ENCODE peak calls at places on chromosomes 1 and 21, in nine cellular contexts. J, S, R, A, X, E, P, D and G are unnamed samples.

GRCh38 chr1:171863531-171863930 is 22.2 kb downstream of the DNM3 start:
- DNase-seq in D (no peak), E (no peak), A (no peak), R (no peak), J (no peak), X (no peak), P (no peak), S (no peak), G (no peak)

GRCh38 chr1:165073402-165074007 is 283.0 kb downstream of the LMX1A start:
- DNase-seq in R (no peak), X (no peak), S (peak), D (no peak), E (no peak), J (peak), P (peak), A (peak), G (peak)

GRCh38 chr1:117076648-117077047 is 16.5 kb downstream of the TTF2 start:
- DNase-seq in E (no peak), A (no peak), S (no peak), D (no peak), P (no peak), X (no peak), J (no peak), R (no peak), G (no peak)

GRCh38 chr1:25018110-25018470 is 88.0 kb upstream of the RUNX3 start:
- DNase-seq in D (no peak), P (no peak), J (no peak), E (no peak), R (no peak), A (no peak), S (no peak), X (no peak), G (no peak)

GRCh38 chr1:33363470-33363861 is 42.6 kb upstream of the A3GALT2 start:
- DNase-seq in S (no peak), A (peak), X (no peak), P (no peak), J (no peak), D (no peak), E (no peak), R (no peak), G (no peak)

GRCh38 chr1:110538082-110538481 is 19.1 kb upstream of the KCNA10 start:
- DNase-seq in E (no peak), D (no peak), J (no peak), R (no peak), A (peak), S (no peak), X (no peak), P (no peak), G (no peak)

GRCh38 chr21:37615962-37616361 is 249.4 kb downstream of the DYRK1A start:
- DNase-seq in D (no peak), P (no peak), R (no peak), S (no peak), E (no peak), X (no peak), A (no peak), J (peak), G (no peak)

GRCh38 chr1:31828926-31829690 is 13.3 kb upstream of the SPOCD1 start:
- DNase-seq in S (no peak), X (no peak), P (no peak), A (no peak), E (peak), J (no peak), D (no peak), R (no peak), G (no peak)

GRCh38 chr21:46385846-46386725 is 62.1 kb downstream of the PCNT start:
- DNase-seq in E (no peak), A (no peak), S (no peak), D (no peak), X (no peak), J (no peak), P (peak), R (no peak), G (no peak)

GRCh38 chr1:57003398-57004139 is 37.8 kb upstream of the C8B start:
- DNase-seq in D (no peak), J (no peak), X (no peak), S (no peak), R (no peak), A (no peak), P (no peak), E (no peak), G (no peak)

GRCh38 chr21:16322423-16322822 is 592.6 kb downstream of the USP25 start:
- DNase-seq in D (no peak), A (no peak), X (no peak), E (no peak), S (no peak), J (no peak), P (no peak), R (no peak), G (no peak)

GRCh38 chr1:221699582-221700519 is 42.0 kb downstream of the DUSP10 start:
- DNase-seq in R (no peak), E (no peak), A (no peak), D (no peak), X (peak), P (no peak), S (no peak), J (no peak), G (no peak)

GRCh38 chr1:182996816-182997215 is 26.4 kb upstream of the LAMC1 start:
- DNase-seq in D (no peak), P (no peak), X (no peak), E (no peak), A (no peak), J (no peak), R (no peak), S (no peak), G (no peak)

GRCh38 chr1:155471891-155472290 is 90.7 kb downstream of the ASH1L start:
- DNase-seq in D (no peak), E (no peak), P (no peak), X (no peak), A (no peak), J (no peak), S (no peak), R (no peak), G (no peak)